ENCODE peak calls at places on chromosomes 11 and 22, in eight cellular contexts. R is left lobe of liver; V is cardiac fibroblast; O is neuronal stem cell; J is activated T-cell treated with anti-CD3 and anti-CD28 coated beads for 1 hour; P is dorsolateral prefrontal cortex; E is activated naive CD4-positive, alpha-beta T cell; Q is activated CD4-positive, alpha-beta T cell treated with anti-CD3 and anti-CD28 coated beads, Interleukin-2, amount 50 U/mL, for 48 hours. L is an unnamed sample.

GRCh38 chr11:102513869-102514268 is 16.7 kb downstream of the MMP7 start:
- DNase-seq in V (peak; percentile 46), R (peak; percentile 73), E (no peak), Q (no peak), J (no peak), P (peak; percentile 6), O (no peak), L (no peak)

GRCh38 chr11:62394825-62395538 is 23.9 kb upstream of the SCGB1A1 start:
- DNase-seq in P (peak; percentile 84), R (peak; percentile 76), Q (peak; percentile 40), J (peak; percentile 24), O (peak; percentile 78), E (no peak), V (peak; percentile 91), L (peak; percentile 71)

GRCh38 chr22:50578776-50579310 is 616 bp upstream of the CPT1B start:
- DNase-seq in O (no peak), V (no peak), E (no peak), P (no peak), J (no peak), R (no peak), Q (no peak), L (no peak)

GRCh38 chr22:21009638-21010425 is 5.1 kb upstream of the P2RX6 start:
- DNase-seq in R (no peak), E (no peak), O (peak; percentile 56), J (no peak), Q (no peak), V (peak; percentile 53), P (no peak), L (peak; percentile 70)

GRCh38 chr11:60880635-60881282 is 13.4 kb downstream of the ZP1 start:
- DNase-seq in J (no peak), O (no peak), Q (no peak), E (no peak), P (no peak), R (no peak), V (no peak), L (no peak)

GRCh38 chr11:118061401-118062125 is 15.3 kb upstream of the TMPRSS4 start:
- DNase-seq in V (no peak), P (no peak), O (no peak), J (no peak), E (no peak), R (no peak), Q (no peak), L (no peak)

GRCh38 chr11:118364956-118365615 is 5.7 kb downstream of the UBE4A start:
- DNase-seq in O (no peak), P (peak; percentile 64), V (no peak), Q (no peak), J (no peak), E (no peak), R (no peak), L (no peak)

GRCh38 chr22:40721266-40721665 is 42.0 kb downstream of the MCHR1 start:
- DNase-seq in E (no peak), P (no peak), R (no peak), J (no peak), Q (no peak), O (no peak), V (no peak), L (no peak)

GRCh38 chr11:122137081-122137793 is 21.2 kb upstream of the BLID start:
- DNase-seq in Q (no peak), J (no peak), V (peak; percentile 94), P (no peak), O (no peak), E (no peak), R (no peak), L (no peak)

GRCh38 chr11:76639621-76640020 is 30.9 kb downstream of the LRRC32 start:
- DNase-seq in J (no peak), R (peak; percentile 21), E (no peak), P (no peak), V (no peak), Q (no peak), O (no peak), L (peak; percentile 1)

GRCh38 chr11:45607995-45608394 is 57.4 kb downstream of the CHST1 start:
- DNase-seq in Q (no peak), O (no peak), R (no peak), P (no peak), J (no peak), V (peak; percentile 12), E (no peak), L (no peak)

GRCh38 chr11:69818243-69819108 is 740 bp downstream of the FGF3 start:
- DNase-seq in E (no peak), V (peak; percentile 5), O (no peak), P (no peak), J (no peak), R (no peak), Q (no peak), L (no peak)

GRCh38 chr11:63565728-63566127 is 2.5 kb upstream of the PLAAT2 start:
- DNase-seq in V (no peak), R (no peak), J (no peak), P (no peak), O (no peak), Q (no peak), E (no peak), L (no peak)

GRCh38 chr11:123357990-123358827 is 71.9 kb upstream of the GRAMD1B start:
- DNase-seq in V (peak; percentile 6), O (peak; percentile 18), E (no peak), R (no peak), P (peak; percentile 61), Q (peak; percentile 57), J (no peak), L (peak; percentile 37)

GRCh38 chr22:42283288-42284229 is 13.1 kb upstream of the TCF20 start:
- DNase-seq in J (no peak), R (no peak), E (no peak), V (no peak), P (peak; percentile 30), O (peak; percentile 71), Q (peak; percentile 53), L (no peak)

GRCh38 chr11:87780068-87780413 is 395.2 kb downstream of the RAB38 start:
- DNase-seq in R (no peak), V (no peak), J (no peak), O (no peak), E (no peak), Q (no peak), P (no peak), L (no peak)

GRCh38 chr22:50131894-50132293 is 38.6 kb upstream of the PANX2 start:
- DNase-seq in E (no peak), Q (no peak), R (no peak), J (no peak), O (no peak), P (no peak), V (no peak), L (no peak)

GRCh38 chr11:114163231-114163631 is 103.7 kb downstream of the ZBTB16 start:
- DNase-seq in R (no peak), P (peak; percentile 66), Q (no peak), V (peak; percentile 96), E (no peak), J (no peak), O (no peak), L (no peak)

GRCh38 chr11:12377824-12378593 is 638 bp downstream of the PARVA start:
- DNase-seq in E (no peak), J (no peak), P (peak; percentile 35), O (peak; percentile 58), R (peak; percentile 88), Q (peak; percentile 10), V (peak; percentile 82), L (peak; percentile 73)

GRCh38 chr11:8003187-8003586 is 16.1 kb downstream of the EIF3F start:
- DNase-seq in J (no peak), P (no peak), V (no peak), O (no peak), E (no peak), R (no peak), Q (no peak), L (no peak)

GRCh38 chr11:116276051-116277044 is 496.4 kb downstream of the BUD13 start:
- DNase-seq in V (peak; percentile 35), Q (peak; percentile 87), P (peak; percentile 77), E (peak; percentile 19), R (peak; percentile 71), O (peak; percentile 86), J (peak; percentile 59), L (peak; percentile 95)

L was measured in endothelial cell.